ENCODE peak calls at places on chromosome 2, in five cellular contexts. M is K562, X is A549, W is HepG2, J is GM12878. R is an unnamed sample.

GRCh38 chr2:217282531-217282930 is 422.7 kb upstream of the TNP1 start:
- DNase-seq in M (no peak), J (no peak), X (no peak), W (no peak), R (no peak)

GRCh38 chr2:227780981-227781630 is 32.5 kb upstream of the CCL20 start:
- DNase-seq in X (no peak), W (no peak), M (no peak), J (no peak), R (no peak)

GRCh38 chr2:39506215-39506614 is 69.1 kb upstream of the MAP4K3 start:
- DNase-seq in J (no peak), M (no peak), W (no peak), X (no peak), R (no peak)

GRCh38 chr2:79833235-79833878 is 320.5 kb downstream of the CTNNA2 start:
- DNase-seq in J (no peak), M (no peak), W (no peak), X (no peak), R (no peak)

GRCh38 chr2:127486247-127486912 is 39.9 kb downstream of the IWS1 start:
- DNase-seq in M (no peak), X (no peak), W (no peak), J (no peak), R (peak)

GRCh38 chr2:109525836-109526235 is 87.9 kb downstream of the SEPTIN10 start:
- DNase-seq in M (no peak), W (no peak), J (no peak), X (no peak), R (no peak)

GRCh38 chr2:128591841-128592822 is 273.5 kb upstream of the HS6ST1 start:
- DNase-seq in W (no peak), M (no peak), J (no peak), X (no peak), R (no peak)

GRCh38 chr2:227805578-227805977 is 8.1 kb upstream of the CCL20 start:
- DNase-seq in J (peak), W (no peak), M (no peak), X (no peak), R (peak)

GRCh38 chr2:144513388-144514100 is 6.4 kb downstream of the ZEB2 start:
- DNase-seq in W (no peak), J (no peak), X (no peak), M (no peak), R (no peak)

GRCh38 chr2:71711470-71711857 is 258.1 kb downstream of the DYSF start:
- DNase-seq in W (no peak), J (no peak), X (peak), M (no peak), R (no peak)

GRCh38 chr2:219521066-219521880 is 7.0 kb downstream of the ASIC4 start:
- DNase-seq in X (peak), J (no peak), M (peak), W (peak), R (peak)

GRCh38 chr2:30230479-30230854 is 867 bp upstream of the LBH start:
- DNase-seq in J (no peak), W (no peak), X (no peak), M (peak), R (no peak)

GRCh38 chr2:69169990-69170389 is 157.0 kb downstream of the ANTXR1 start:
- DNase-seq in X (no peak), J (no peak), M (no peak), W (no peak), R (no peak)

GRCh38 chr2:33552758-33553461 is 46.2 kb downstream of the FAM98A start:
- DNase-seq in J (no peak), M (no peak), X (peak), W (peak), R (peak)

GRCh38 chr2:208265371-208265806 is 666 bp upstream of the PIKFYVE start:
- DNase-seq in X (no peak), W (peak), J (no peak), M (no peak), R (peak)

GRCh38 chr2:70527447-70528080 is 26.1 kb downstream of the TGFA start:
- DNase-seq in M (no peak), W (no peak), J (no peak), X (no peak), R (no peak)

GRCh38 chr2:204749319-204749718 is 204.0 kb downstream of the PARD3B start:
- DNase-seq in X (no peak), W (no peak), M (no peak), J (no peak), R (no peak)

GRCh38 chr2:12493031-12493513 is 223.7 kb upstream of the TRIB2 start:
- DNase-seq in W (no peak), X (no peak), M (peak), J (no peak), R (peak)

GRCh38 chr2:48601349-48601748 is 16.3 kb upstream of the GTF2A1L start:
- DNase-seq in X (peak), W (peak), M (peak), J (no peak), R (peak)

GRCh38 chr2:48315847-48316194 is 214.1 kb upstream of the STON1 start:
- DNase-seq in M (no peak), J (no peak), W (peak), X (peak), R (peak)

GRCh38 chr2:239261336-239261735 is 139.5 kb downstream of the HDAC4 start:
- DNase-seq in J (no peak), W (no peak), M (no peak), X (no peak), R (no peak)

GRCh38 chr2:68767996-68768395 is 33.4 kb downstream of the ARHGAP25 start:
- DNase-seq in M (no peak), W (no peak), J (no peak), X (no peak), R (no peak)

GRCh38 chr2:204195498-204195897 is 258.9 kb downstream of the ICOS start:
- DNase-seq in M (no peak), W (no peak), J (no peak), X (no peak), R (no peak)

GRCh38 chr2:226169751-226170581 is 629.7 kb downstream of the IRS1 start:
- DNase-seq in W (peak), M (no peak), J (no peak), X (no peak), R (no peak)

GRCh38 chr2:23280401-23280800 is 104.6 kb upstream of the KLHL29 start:
- DNase-seq in X (no peak), J (no peak), M (no peak), W (no peak), R (no peak)

GRCh38 chr2:47145466-47145865 is 9.6 kb downstream of the STPG4 start:
- DNase-seq in J (no peak), X (no peak), M (no peak), W (no peak), R (no peak)

GRCh38 chr2:219627105-219628100 is at the start of gene SLC4A3:
- DNase-seq in J (no peak), M (peak), W (no peak), X (no peak), R (no peak)

GRCh38 chr2:239820836-239821693 is 204.1 kb downstream of the NDUFA10 start:
- DNase-seq in W (no peak), J (no peak), M (no peak), X (no peak), R (no peak)

GRCh38 chr2:38095655-38095995 is 19.7 kb upstream of the CYP1B1 start:
- DNase-seq in M (no peak), J (no peak), X (no peak), W (no peak), R (no peak)

GRCh38 chr2:118830121-118830520 is 17.3 kb downstream of the EN1 start:
- DNase-seq in X (no peak), W (no peak), J (no peak), M (no peak), R (no peak)

GRCh38 chr2:99336780-99337163 is 417 bp upstream of the EIF5B start:
- DNase-seq in J (no peak), M (no peak), W (no peak), X (no peak), R (no peak)

GRCh38 chr2:120620025-120620793 is 115.5 kb upstream of the GLI2 start:
- DNase-seq in M (no peak), J (no peak), X (peak), W (no peak), R (peak)

GRCh38 chr2:24920813-24921441 is 890 bp upstream of the ADCY3 start:
- DNase-seq in M (peak), W (peak), J (no peak), X (peak), R (peak)

GRCh38 chr2:202036601-202037037 is 3.0 kb downstream of the FZD7 start:
- DNase-seq in X (no peak), W (no peak), J (no peak), M (no peak), R (no peak)

GRCh38 chr2:176110975-176111663 is 4.0 kb downstream of the HOXD11 start:
- DNase-seq in X (peak), W (peak), J (no peak), M (peak), R (peak)
- TF ChIP-seq MYC in X (no peak), W (no peak), J (no peak), M (no peak), R (no peak)

DNA sequence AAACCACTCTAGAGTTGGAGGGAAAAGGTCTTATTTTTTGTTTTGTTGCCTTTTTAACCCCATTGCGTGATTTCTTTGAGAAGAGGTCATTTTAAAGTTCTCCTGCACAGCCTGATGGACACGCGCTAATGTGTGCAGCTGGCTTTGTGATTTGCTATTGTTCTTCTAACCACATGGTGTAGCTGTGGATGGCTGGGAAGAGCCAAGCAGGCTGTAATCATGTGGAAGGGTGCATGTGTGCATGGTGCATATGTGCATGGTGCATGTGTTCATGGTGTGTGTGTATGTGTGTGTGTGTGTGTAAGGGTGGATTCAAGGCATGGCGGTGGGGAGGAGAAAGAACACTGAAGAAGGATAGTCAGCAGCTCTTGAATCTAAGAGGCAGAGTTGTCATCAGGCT is 62.6 kb downstream of the PLB1 start:
- DNase-seq in J (no peak), X (no peak), W (no peak), M (no peak), R (no peak)
- TF ChIP-seq MYC in J (no peak), X (no peak), W (no peak), M (no peak), R (no peak)

GRCh38 chr2:133271105-133271504 is 297.2 kb downstream of the NCKAP5 start:
- DNase-seq in M (no peak), W (no peak), J (no peak), X (peak), R (no peak)

GRCh38 chr2:133266075-133266925 is 302.0 kb downstream of the NCKAP5 start:
- DNase-seq in J (no peak), W (no peak), M (no peak), X (peak), R (no peak)

GRCh38 chr2:133270550-133270949 is 297.7 kb downstream of the NCKAP5 start:
- DNase-seq in J (no peak), X (peak), M (no peak), W (no peak), R (no peak)

GRCh38 chr2:133264951-133265949 is 303.0 kb downstream of the NCKAP5 start:
- DNase-seq in J (no peak), M (no peak), X (peak), W (no peak), R (no peak)

DNA sequence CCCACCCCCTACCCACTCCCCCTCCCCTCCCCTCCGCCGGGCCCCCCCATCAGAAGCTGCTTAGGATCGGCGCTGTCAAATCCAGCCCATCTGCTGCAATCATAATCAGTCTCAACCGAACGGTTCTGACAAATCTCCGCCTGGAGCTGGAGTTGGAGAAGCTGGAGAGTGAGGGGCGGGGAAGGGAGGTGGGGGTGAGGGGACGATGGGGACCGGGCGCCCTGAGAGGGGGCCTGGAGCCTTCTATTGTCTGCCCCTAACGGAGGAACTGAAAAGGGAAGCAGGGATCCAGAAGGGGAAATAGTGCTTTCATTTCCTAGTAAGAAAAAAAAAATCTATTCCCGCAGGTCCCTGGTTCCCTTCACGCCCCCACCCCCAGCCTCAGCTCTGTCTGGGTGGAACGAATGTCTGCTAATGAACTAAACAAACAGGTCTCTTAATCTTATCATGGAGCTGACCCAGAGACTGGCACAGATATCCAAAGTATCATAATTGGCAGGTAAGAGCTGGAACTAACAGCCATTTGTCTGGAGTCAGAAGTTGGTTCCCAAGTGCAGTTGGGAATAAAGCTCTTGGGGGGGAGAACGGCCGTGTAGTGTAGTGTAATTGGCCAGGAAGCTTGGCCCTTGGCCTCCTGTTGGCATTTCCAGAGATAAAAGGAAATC is 301.2 kb downstream of the NCKAP5 start:
- DNase-seq in W (no peak), M (no peak), X (peak), J (no peak), R (no peak)
- TF ChIP-seq MYC in W (no peak), M (no peak), X (no peak), J (no peak), R (no peak)

GRCh38 chr2:237757616-237758015 is 41.0 kb upstream of the RBM44 start:
- DNase-seq in X (no peak), M (no peak), J (no peak), W (no peak), R (no peak)

GRCh38 chr2:237759176-237759575 is 39.4 kb upstream of the RBM44 start:
- DNase-seq in J (no peak), X (no peak), M (no peak), W (no peak), R (no peak)

GRCh38 chr2:237758165-237758564 is 40.4 kb upstream of the RBM44 start:
- DNase-seq in W (no peak), X (no peak), J (no peak), M (no peak), R (peak)

GRCh38 chr2:237763812-237764211 is 34.8 kb upstream of the RBM44 start:
- DNase-seq in J (no peak), W (no peak), M (no peak), X (no peak), R (no peak)

GRCh38 chr2:237760506-237761502 is 37.8 kb upstream of the RBM44 start:
- DNase-seq in X (no peak), J (no peak), M (no peak), W (no peak), R (no peak)
- TF ChIP-seq MYC in X (no peak), J (no peak), M (no peak), W (no peak), R (no peak)

GRCh38 chr2:3747032-3747654 is 43.8 kb downstream of the DCDC2C start:
- DNase-seq in M (no peak), J (no peak), X (no peak), W (no peak), R (no peak)
- TF ChIP-seq MYC in M (no peak), J (no peak), X (no peak), W (no peak), R (no peak)

DNA sequence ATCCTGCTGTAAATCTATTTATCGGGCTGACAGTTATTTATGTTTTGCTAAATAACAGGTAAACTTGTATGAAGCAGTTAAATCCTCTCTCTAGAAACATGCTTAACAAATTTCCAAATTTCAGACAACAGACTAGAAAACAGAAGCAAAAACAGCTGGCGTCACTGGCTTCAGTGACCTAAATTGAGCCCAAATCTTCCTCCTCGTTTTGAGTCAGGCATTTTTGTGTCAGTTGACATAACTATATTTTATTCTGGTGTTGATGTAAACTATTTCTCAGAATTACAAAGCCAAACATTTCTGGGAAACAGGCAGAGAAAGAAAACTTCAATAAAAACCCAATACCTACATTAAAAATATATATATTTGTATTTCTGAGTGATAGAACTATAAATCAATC is 21.7 kb downstream of the RBMS1 start:
- DNase-seq in J (no peak), M (no peak), X (no peak), W (no peak), R (no peak)
- TF ChIP-seq MYC in J (no peak), M (no peak), X (no peak), W (no peak), R (no peak)

GRCh38 chr2:168929031-168929430 is 27.9 kb downstream of the G6PC2 start:
- DNase-seq in W (no peak), J (no peak), X (no peak), M (no peak), R (no peak)
- TF ChIP-seq MYC in W (no peak), J (no peak), X (no peak), M (no peak), R (no peak)

GRCh38 chr2:230909841-230910545 is 15.0 kb downstream of the GPR55 start:
- DNase-seq in J (no peak), X (no peak), W (no peak), M (no peak), R (no peak)

GRCh38 chr2:230907361-230908093 is 17.5 kb downstream of the GPR55 start:
- DNase-seq in M (peak), X (no peak), W (no peak), J (no peak), R (peak)

GRCh38 chr2:230910546-230911135 is 14.4 kb downstream of the GPR55 start:
- DNase-seq in J (no peak), M (peak), W (no peak), X (no peak), R (peak)

GRCh38 chr2:230908094-230908594 is 16.9 kb downstream of the GPR55 start:
- DNase-seq in M (no peak), J (no peak), X (no peak), W (no peak), R (peak)

GRCh38 chr2:230908595-230909191 is 16.3 kb downstream of the GPR55 start:
- DNase-seq in J (no peak), W (peak), X (peak), M (peak), R (peak)
- TF ChIP-seq MYC in J (no peak), W (no peak), X (no peak), M (no peak), R (peak)

GRCh38 chr2:64866797-64867196 is 122.4 kb upstream of the SLC1A4 start:
- DNase-seq in M (no peak), J (no peak), X (peak), W (no peak), R (no peak)
- TF ChIP-seq MYC in M (no peak), J (no peak), X (no peak), W (no peak), R (no peak)

R was measured in NB4.